ENCODE peak calls at places on chromosomes 16 and 17, in nine cellular contexts. F is T-helper 1 cell, I is upper lobe of right lung, P is astrocyte of the spinal cord, R is pancreas, T is neural crest cell, H is ACHN, J is ascending aorta, Q is iPS-NIHi11. Z is an unnamed sample.

GRCh38 chr17:49577651-49577935 is 1.9 kb downstream of the NXPH3 start:
- DNase-seq in J (no peak), I (no peak), F (no peak), R (no peak), P (no peak), T (no peak), H (no peak), Q (no peak), Z (peak)

GRCh38 chr17:78933025-78933958 is 8.1 kb upstream of the TIMP2 start:
- DNase-seq in J (peak), F (peak), P (peak), R (no peak), H (peak), Q (no peak), I (no peak), T (no peak), Z (no peak)

GRCh38 chr16:3950343-3951193 is 70.1 kb upstream of the CREBBP start:
- DNase-seq in J (peak), P (peak), T (no peak), Q (no peak), I (peak), R (no peak), H (peak), F (no peak), Z (peak)

GRCh38 chr16:12675852-12676251 is 127.8 kb downstream of the CPPED1 start:
- DNase-seq in P (peak), Q (no peak), T (no peak), R (no peak), J (no peak), I (no peak), H (peak), F (no peak), Z (no peak)

GRCh38 chr17:4672055-4672630 is 30.7 kb upstream of the ALOX15 start:
- DNase-seq in P (no peak), H (no peak), T (no peak), I (no peak), Q (no peak), R (no peak), F (no peak), J (no peak), Z (peak)

GRCh38 chr17:77420804-77421634 is 280.2 kb downstream of the SEC14L1 start:
- DNase-seq in R (no peak), J (no peak), Q (peak), I (no peak), H (no peak), T (no peak), P (peak), F (peak), Z (peak)

GRCh38 chr17:15507896-15508295 is 40.5 kb upstream of the CDRT4 start:
- DNase-seq in H (no peak), F (no peak), R (no peak), Q (no peak), T (no peak), I (no peak), P (no peak), J (no peak), Z (no peak)

GRCh38 chr17:71792966-71793365 is 327.9 kb upstream of the SOX9 start:
- DNase-seq in T (no peak), P (peak), Q (no peak), F (no peak), R (no peak), I (no peak), H (no peak), J (no peak), Z (no peak)

GRCh38 chr16:77850637-77851330 is 62.4 kb downstream of the VAT1L start:
- DNase-seq in P (peak), I (no peak), Q (no peak), F (no peak), H (no peak), J (peak), T (no peak), R (no peak), Z (no peak)

GRCh38 chr17:34177642-34178041 is 77.4 kb upstream of the CCL2 start:
- DNase-seq in H (no peak), I (no peak), T (no peak), J (no peak), F (no peak), R (no peak), P (peak), Q (no peak), Z (no peak)

GRCh38 chr16:79463839-79464238 is 136.7 kb downstream of the MAF start:
- DNase-seq in F (no peak), P (no peak), T (no peak), I (no peak), J (no peak), R (no peak), Q (no peak), H (no peak), Z (no peak)

GRCh38 chr16:46894011-46894672 is 10.0 kb downstream of the GPT2 start:
- DNase-seq in H (no peak), Q (no peak), J (no peak), F (no peak), P (no peak), T (no peak), I (no peak), R (peak), Z (no peak)

GRCh38 chr17:1764274-1764673 is 2.4 kb downstream of the SERPINF1 start:
- DNase-seq in F (peak), T (no peak), R (no peak), H (no peak), I (peak), P (peak), Q (no peak), J (peak), Z (peak)